ENCODE peak calls at places on chromosomes 13 and 19, in eight cellular contexts. One of them, this sample, is unnamed.

GRCh38 chr13:88022826-88023225 is 351.7 kb downstream of the SLITRK5 start:
- DNase-seq in HFFc6: no peak
- DNase-seq in hypothalamus: no peak
- DNase-seq in stimulated activated CD4-positive, alpha-beta T cell treated with anti-CD3 and anti-CD28 coated beads, Interleukin-1b, Interleukin-23, amount 100 ng/mL, for 1 hour: no peak
- DNase-seq in dorsolateral prefrontal cortex: no peak
- DNase-seq in hippocampal formation: no peak
- DNase-seq in tibial artery: no peak
- DNase-seq in heart right ventricle: no peak
- DNase-seq in this sample: no peak

GRCh38 chr19:4597975-4598671 is 38.6 kb upstream of the SEMA6B start:
- DNase-seq in hippocampal formation: no peak
- DNase-seq in hypothalamus: no peak
- DNase-seq in tibial artery: no peak
- DNase-seq in dorsolateral prefrontal cortex: no peak
- DNase-seq in stimulated activated CD4-positive, alpha-beta T cell treated with anti-CD3 and anti-CD28 coated beads, Interleukin-1b, Interleukin-23, amount 100 ng/mL, for 1 hour: peak
- DNase-seq in heart right ventricle: peak
- DNase-seq in HFFc6: no peak
- DNase-seq in this sample: no peak

GRCh38 chr13:43426355-43426754 is 360.4 kb downstream of the ENOX1 start:
- DNase-seq in heart right ventricle: no peak
- DNase-seq in hypothalamus: no peak
- DNase-seq in dorsolateral prefrontal cortex: no peak
- DNase-seq in hippocampal formation: no peak
- DNase-seq in tibial artery: no peak
- DNase-seq in stimulated activated CD4-positive, alpha-beta T cell treated with anti-CD3 and anti-CD28 coated beads, Interleukin-1b, Interleukin-23, amount 100 ng/mL, for 1 hour: no peak
- DNase-seq in HFFc6: no peak
- DNase-seq in this sample: no peak

GRCh38 chr19:1449467-1450442 is at the start of gene APC2:
- DNase-seq in HFFc6: no peak
- DNase-seq in hypothalamus: peak
- DNase-seq in tibial artery: no peak
- DNase-seq in hippocampal formation: peak
- DNase-seq in heart right ventricle: no peak
- DNase-seq in dorsolateral prefrontal cortex: peak
- DNase-seq in stimulated activated CD4-positive, alpha-beta T cell treated with anti-CD3 and anti-CD28 coated beads, Interleukin-1b, Interleukin-23, amount 100 ng/mL, for 1 hour: no peak
- DNase-seq in this sample: peak

GRCh38 chr13:75432045-75432444 is 49.9 kb downstream of the TBC1D4 start:
- DNase-seq in HFFc6: peak
- DNase-seq in heart right ventricle: no peak
- DNase-seq in stimulated activated CD4-positive, alpha-beta T cell treated with anti-CD3 and anti-CD28 coated beads, Interleukin-1b, Interleukin-23, amount 100 ng/mL, for 1 hour: no peak
- DNase-seq in hippocampal formation: no peak
- DNase-seq in dorsolateral prefrontal cortex: no peak
- DNase-seq in hypothalamus: no peak
- DNase-seq in tibial artery: no peak
- DNase-seq in this sample: no peak

GRCh38 chr19:15374796-15375440 is 4.7 kb downstream of the AKAP8 start:
- DNase-seq in hypothalamus: no peak
- DNase-seq in dorsolateral prefrontal cortex: no peak
- DNase-seq in HFFc6: no peak
- DNase-seq in stimulated activated CD4-positive, alpha-beta T cell treated with anti-CD3 and anti-CD28 coated beads, Interleukin-1b, Interleukin-23, amount 100 ng/mL, for 1 hour: no peak
- DNase-seq in hippocampal formation: no peak
- DNase-seq in tibial artery: peak
- DNase-seq in heart right ventricle: peak
- DNase-seq in this sample: no peak

GRCh38 chr13:103164239-103164638 is 98.0 kb upstream of the SLC10A2 start:
- DNase-seq in hypothalamus: no peak
- DNase-seq in stimulated activated CD4-positive, alpha-beta T cell treated with anti-CD3 and anti-CD28 coated beads, Interleukin-1b, Interleukin-23, amount 100 ng/mL, for 1 hour: no peak
- DNase-seq in dorsolateral prefrontal cortex: no peak
- DNase-seq in HFFc6: no peak
- DNase-seq in hippocampal formation: no peak
- DNase-seq in tibial artery: no peak
- DNase-seq in heart right ventricle: no peak
- DNase-seq in this sample: no peak

GRCh38 chr13:103607995-103608394 is 541.8 kb upstream of the SLC10A2 start:
- DNase-seq in hypothalamus: no peak
- DNase-seq in stimulated activated CD4-positive, alpha-beta T cell treated with anti-CD3 and anti-CD28 coated beads, Interleukin-1b, Interleukin-23, amount 100 ng/mL, for 1 hour: no peak
- DNase-seq in HFFc6: no peak
- DNase-seq in tibial artery: no peak
- DNase-seq in dorsolateral prefrontal cortex: no peak
- DNase-seq in hippocampal formation: no peak
- DNase-seq in heart right ventricle: no peak
- DNase-seq in this sample: no peak

GRCh38 chr13:79307866-79308298 is 98.2 kb downstream of the RBM26 start:
- DNase-seq in dorsolateral prefrontal cortex: peak
- DNase-seq in HFFc6: peak
- DNase-seq in heart right ventricle: no peak
- DNase-seq in tibial artery: no peak
- DNase-seq in stimulated activated CD4-positive, alpha-beta T cell treated with anti-CD3 and anti-CD28 coated beads, Interleukin-1b, Interleukin-23, amount 100 ng/mL, for 1 hour: no peak
- DNase-seq in hypothalamus: no peak
- DNase-seq in hippocampal formation: peak
- DNase-seq in this sample: no peak

GRCh38 chr19:37980419-37980975 is 73.5 kb downstream of the SIPA1L3 start:
- DNase-seq in hippocampal formation: no peak
- DNase-seq in HFFc6: no peak
- DNase-seq in stimulated activated CD4-positive, alpha-beta T cell treated with anti-CD3 and anti-CD28 coated beads, Interleukin-1b, Interleukin-23, amount 100 ng/mL, for 1 hour: no peak
- DNase-seq in tibial artery: peak
- DNase-seq in dorsolateral prefrontal cortex: no peak
- DNase-seq in hypothalamus: no peak
- DNase-seq in heart right ventricle: no peak
- DNase-seq in this sample: no peak

GRCh38 chr19:10871711-10872550 is 578 bp downstream of the CARM1 start:
- DNase-seq in HFFc6: no peak
- DNase-seq in tibial artery: peak
- DNase-seq in heart right ventricle: peak
- DNase-seq in dorsolateral prefrontal cortex: no peak
- DNase-seq in hippocampal formation: peak
- DNase-seq in stimulated activated CD4-positive, alpha-beta T cell treated with anti-CD3 and anti-CD28 coated beads, Interleukin-1b, Interleukin-23, amount 100 ng/mL, for 1 hour: no peak
- DNase-seq in hypothalamus: peak
- DNase-seq in this sample: no peak

GRCh38 chr19:3098515-3099346 is 4.6 kb downstream of the GNA11 start:
- DNase-seq in tibial artery: peak
- DNase-seq in HFFc6: no peak
- DNase-seq in stimulated activated CD4-positive, alpha-beta T cell treated with anti-CD3 and anti-CD28 coated beads, Interleukin-1b, Interleukin-23, amount 100 ng/mL, for 1 hour: no peak
- DNase-seq in hippocampal formation: no peak
- DNase-seq in heart right ventricle: peak
- DNase-seq in hypothalamus: no peak
- DNase-seq in dorsolateral prefrontal cortex: no peak
- DNase-seq in this sample: no peak

GRCh38 chr19:30310806-30311121 is 61.4 kb upstream of the ZNF536 start:
- DNase-seq in tibial artery: no peak
- DNase-seq in hypothalamus: no peak
- DNase-seq in dorsolateral prefrontal cortex: no peak
- DNase-seq in stimulated activated CD4-positive, alpha-beta T cell treated with anti-CD3 and anti-CD28 coated beads, Interleukin-1b, Interleukin-23, amount 100 ng/mL, for 1 hour: no peak
- DNase-seq in heart right ventricle: no peak
- DNase-seq in hippocampal formation: no peak
- DNase-seq in HFFc6: no peak
- DNase-seq in this sample: no peak

GRCh38 chr13:106847049-106847448 is 279.1 kb upstream of the ARGLU1 start:
- DNase-seq in heart right ventricle: no peak
- DNase-seq in stimulated activated CD4-positive, alpha-beta T cell treated with anti-CD3 and anti-CD28 coated beads, Interleukin-1b, Interleukin-23, amount 100 ng/mL, for 1 hour: no peak
- DNase-seq in hypothalamus: no peak
- DNase-seq in HFFc6: no peak
- DNase-seq in hippocampal formation: no peak
- DNase-seq in tibial artery: no peak
- DNase-seq in dorsolateral prefrontal cortex: no peak
- DNase-seq in this sample: no peak

GRCh38 chr19:50570997-50571396 is 2.8 kb upstream of the LRRC4B start:
- DNase-seq in HFFc6: no peak
- DNase-seq in dorsolateral prefrontal cortex: no peak
- DNase-seq in hypothalamus: no peak
- DNase-seq in hippocampal formation: no peak
- DNase-seq in stimulated activated CD4-positive, alpha-beta T cell treated with anti-CD3 and anti-CD28 coated beads, Interleukin-1b, Interleukin-23, amount 100 ng/mL, for 1 hour: no peak
- DNase-seq in heart right ventricle: no peak
- DNase-seq in tibial artery: no peak
- DNase-seq in this sample: no peak

GRCh38 chr19:14073232-14073924 is 792 bp downstream of the MISP3 start:
- DNase-seq in HFFc6: peak
- DNase-seq in hippocampal formation: peak
- DNase-seq in tibial artery: peak
- DNase-seq in dorsolateral prefrontal cortex: peak
- DNase-seq in hypothalamus: peak
- DNase-seq in heart right ventricle: peak
- DNase-seq in stimulated activated CD4-positive, alpha-beta T cell treated with anti-CD3 and anti-CD28 coated beads, Interleukin-1b, Interleukin-23, amount 100 ng/mL, for 1 hour: peak
- DNase-seq in this sample: peak

GRCh38 chr19:7426986-7427385 is 61.8 kb downstream of the PEX11G start:
- DNase-seq in hippocampal formation: no peak
- DNase-seq in hypothalamus: no peak
- DNase-seq in heart right ventricle: no peak
- DNase-seq in HFFc6: no peak
- DNase-seq in stimulated activated CD4-positive, alpha-beta T cell treated with anti-CD3 and anti-CD28 coated beads, Interleukin-1b, Interleukin-23, amount 100 ng/mL, for 1 hour: no peak
- DNase-seq in dorsolateral prefrontal cortex: no peak
- DNase-seq in tibial artery: no peak
- DNase-seq in this sample: no peak

GRCh38 chr13:50208826-50209335 is 193.6 kb downstream of the KCNRG start:
- DNase-seq in hypothalamus: peak
- DNase-seq in tibial artery: peak
- DNase-seq in HFFc6: no peak
- DNase-seq in hippocampal formation: peak
- DNase-seq in dorsolateral prefrontal cortex: no peak
- DNase-seq in stimulated activated CD4-positive, alpha-beta T cell treated with anti-CD3 and anti-CD28 coated beads, Interleukin-1b, Interleukin-23, amount 100 ng/mL, for 1 hour: no peak
- DNase-seq in heart right ventricle: peak
- DNase-seq in this sample: no peak

GRCh38 chr19:11480927-11481776 is at the start of gene ELAVL3:
- DNase-seq in hippocampal formation: peak
- DNase-seq in HFFc6: no peak
- DNase-seq in heart right ventricle: no peak
- DNase-seq in dorsolateral prefrontal cortex: peak
- DNase-seq in tibial artery: no peak
- DNase-seq in stimulated activated CD4-positive, alpha-beta T cell treated with anti-CD3 and anti-CD28 coated beads, Interleukin-1b, Interleukin-23, amount 100 ng/mL, for 1 hour: no peak
- DNase-seq in hypothalamus: peak
- DNase-seq in this sample: peak